ENCODE peak calls at places on chromosomes 5 and 9, in five cellular contexts. One of them, this sample, is unnamed.

GRCh38 chr5:15695171-15695676 is 195.2 kb downstream of the FBXL7 start:
- DNase-seq in heart left ventricle: no peak
- DNase-seq in HS-27A: no peak
- DNase-seq in Caki2: no peak
- DNase-seq in epithelial cell of esophagus: peak; percentile 28
- DNase-seq in this sample: no peak

GRCh38 chr5:73158313-73158712 is 14.7 kb upstream of the TMEM174 start:
- DNase-seq in heart left ventricle: no peak
- DNase-seq in HS-27A: no peak
- DNase-seq in Caki2: peak; percentile 46
- DNase-seq in epithelial cell of esophagus: peak; percentile 56
- DNase-seq in this sample: no peak

GRCh38 chr5:116135344-116135743 is 50.5 kb downstream of the COMMD10 start:
- DNase-seq in heart left ventricle: no peak
- DNase-seq in HS-27A: no peak
- DNase-seq in Caki2: no peak
- DNase-seq in epithelial cell of esophagus: no peak
- DNase-seq in this sample: peak; percentile 26

GRCh38 chr5:136042665-136043121 is 13.9 kb downstream of the TGFBI start:
- DNase-seq in heart left ventricle: no peak
- DNase-seq in HS-27A: no peak
- DNase-seq in Caki2: no peak
- DNase-seq in epithelial cell of esophagus: no peak
- DNase-seq in this sample: peak; percentile 93

GRCh38 chr5:138824924-138825863 is 49.9 kb downstream of the LRRTM2 start:
- DNase-seq in heart left ventricle: no peak
- DNase-seq in HS-27A: no peak
- DNase-seq in Caki2: no peak
- DNase-seq in epithelial cell of esophagus: peak; percentile 13
- DNase-seq in this sample: peak; percentile 66

GRCh38 chr5:176596689-176597416 is 13.1 kb downstream of the GPRIN1 start:
- DNase-seq in heart left ventricle: no peak
- DNase-seq in HS-27A: no peak
- DNase-seq in Caki2: no peak
- DNase-seq in epithelial cell of esophagus: peak; percentile 58
- DNase-seq in this sample: no peak

GRCh38 chr5:78251663-78252284 is 42.7 kb downstream of the AP3B1 start:
- DNase-seq in heart left ventricle: no peak
- DNase-seq in HS-27A: no peak
- DNase-seq in Caki2: no peak
- DNase-seq in epithelial cell of esophagus: no peak
- DNase-seq in this sample: no peak

GRCh38 chr9:133517711-133518110 is 7.0 kb downstream of the MYMK start:
- DNase-seq in heart left ventricle: no peak
- DNase-seq in HS-27A: no peak
- DNase-seq in Caki2: no peak
- DNase-seq in epithelial cell of esophagus: no peak
- DNase-seq in this sample: no peak

GRCh38 chr9:133658442-133659431 is 22.6 kb downstream of the DBH start:
- DNase-seq in heart left ventricle: peak; percentile 28
- DNase-seq in HS-27A: no peak
- DNase-seq in Caki2: peak; percentile 75
- DNase-seq in epithelial cell of esophagus: peak; percentile 24
- DNase-seq in this sample: peak; percentile 78

GRCh38 chr9:22919423-22919822 is 472.8 kb downstream of the DMRTA1 start:
- DNase-seq in heart left ventricle: no peak
- DNase-seq in HS-27A: no peak
- DNase-seq in Caki2: no peak
- DNase-seq in epithelial cell of esophagus: no peak
- DNase-seq in this sample: no peak

GRCh38 chr9:26394025-26394424 is 498.6 kb downstream of the CAAP1 start:
- DNase-seq in heart left ventricle: no peak
- DNase-seq in HS-27A: no peak
- DNase-seq in Caki2: no peak
- DNase-seq in epithelial cell of esophagus: no peak
- DNase-seq in this sample: no peak

GRCh38 chr9:92723299-92723625 is 41.4 kb downstream of the BICD2 start:
- DNase-seq in heart left ventricle: no peak
- DNase-seq in HS-27A: no peak
- DNase-seq in Caki2: no peak
- DNase-seq in epithelial cell of esophagus: peak; percentile 98
- DNase-seq in this sample: no peak